ENCODE peak calls at places on chromosomes 16 and 17, in five cellular contexts. One of them, this sample, is unnamed.

GRCh38 chr17:58028591-58028990 is 21.5 kb upstream of the SRSF1 start:
- DNase-seq in breast epithelium: no peak
- DNase-seq in esophagus squamous epithelium: no peak
- DNase-seq in H1: no peak
- DNase-seq in heart left ventricle: no peak
- DNase-seq in this sample: no peak

GRCh38 chr17:72030067-72030899 is 90.5 kb upstream of the SOX9 start:
- DNase-seq in breast epithelium: no peak
- DNase-seq in H1: peak; percentile 75
- DNase-seq in esophagus squamous epithelium: no peak
- DNase-seq in heart left ventricle: peak; percentile 35
- DNase-seq in this sample: no peak

GRCh38 chr17:77097772-77098171 is 43.0 kb upstream of the SEC14L1 start:
- DNase-seq in breast epithelium: no peak
- DNase-seq in heart left ventricle: no peak
- DNase-seq in H1: no peak
- DNase-seq in esophagus squamous epithelium: no peak
- DNase-seq in this sample: no peak

GRCh38 chr16:67563708-67564468 is 1.6 kb downstream of the CTCF start:
- DNase-seq in breast epithelium: no peak
- DNase-seq in H1: no peak
- DNase-seq in heart left ventricle: peak; percentile 53
- DNase-seq in esophagus squamous epithelium: no peak
- DNase-seq in this sample: no peak

GRCh38 chr16:23283571-23283970 is 18.5 kb upstream of the SCNN1B start:
- DNase-seq in H1: no peak
- DNase-seq in heart left ventricle: no peak
- DNase-seq in esophagus squamous epithelium: no peak
- DNase-seq in breast epithelium: no peak
- DNase-seq in this sample: no peak

GRCh38 chr17:83050651-83051422 is 28.6 kb upstream of the METRNL start:
- DNase-seq in H1: peak; percentile 58
- DNase-seq in heart left ventricle: no peak
- DNase-seq in breast epithelium: peak; percentile 54
- DNase-seq in esophagus squamous epithelium: no peak
- DNase-seq in this sample: no peak

GRCh38 chr16:54942353-54942943 is 11.8 kb downstream of the IRX5 start:
- DNase-seq in H1: no peak
- DNase-seq in esophagus squamous epithelium: no peak
- DNase-seq in heart left ventricle: no peak
- DNase-seq in breast epithelium: no peak
- DNase-seq in this sample: peak; percentile 39

GRCh38 chr17:56577810-56578209 is 15.7 kb upstream of the NOG start:
- DNase-seq in heart left ventricle: peak; percentile 55
- DNase-seq in breast epithelium: no peak
- DNase-seq in esophagus squamous epithelium: no peak
- DNase-seq in H1: no peak
- DNase-seq in this sample: no peak

GRCh38 chr17:50277357-50277754 is 3.1 kb downstream of the TMEM92 start:
- DNase-seq in heart left ventricle: no peak
- DNase-seq in esophagus squamous epithelium: no peak
- DNase-seq in H1: no peak
- DNase-seq in breast epithelium: no peak
- DNase-seq in this sample: no peak

GRCh38 chr17:44095647-44096496 is 25.3 kb downstream of the G6PC3 start:
- DNase-seq in breast epithelium: no peak
- DNase-seq in H1: peak; percentile 86
- DNase-seq in heart left ventricle: peak; percentile 82
- DNase-seq in esophagus squamous epithelium: no peak
- DNase-seq in this sample: no peak

GRCh38 chr16:27740496-27741201 is 190.7 kb downstream of the KATNIP start:
- DNase-seq in breast epithelium: no peak
- DNase-seq in heart left ventricle: no peak
- DNase-seq in H1: no peak
- DNase-seq in esophagus squamous epithelium: no peak
- DNase-seq in this sample: no peak

GRCh38 chr16:50371936-50372595 is 3.3 kb upstream of the BRD7 start:
- DNase-seq in esophagus squamous epithelium: no peak
- DNase-seq in breast epithelium: no peak
- DNase-seq in H1: no peak
- DNase-seq in heart left ventricle: no peak
- DNase-seq in this sample: peak; percentile 72

GRCh38 chr16:9404811-9405210 is 313.4 kb downstream of the HAPSTR1 start:
- DNase-seq in esophagus squamous epithelium: no peak
- DNase-seq in breast epithelium: no peak
- DNase-seq in H1: no peak
- DNase-seq in heart left ventricle: no peak
- DNase-seq in this sample: no peak

GRCh38 chr16:9401173-9401572 is 309.7 kb downstream of the HAPSTR1 start:
- DNase-seq in esophagus squamous epithelium: no peak
- DNase-seq in heart left ventricle: no peak
- DNase-seq in breast epithelium: no peak
- DNase-seq in H1: no peak
- DNase-seq in this sample: no peak

GRCh38 chr16:9407206-9407758 is 315.8 kb downstream of the HAPSTR1 start:
- DNase-seq in heart left ventricle: no peak
- DNase-seq in H1: no peak
- DNase-seq in esophagus squamous epithelium: no peak
- DNase-seq in breast epithelium: no peak
- DNase-seq in this sample: no peak

GRCh38 chr16:9406039-9406438 is 314.6 kb downstream of the HAPSTR1 start:
- DNase-seq in H1: no peak
- DNase-seq in heart left ventricle: no peak
- DNase-seq in esophagus squamous epithelium: no peak
- DNase-seq in breast epithelium: no peak
- DNase-seq in this sample: no peak

DNA sequence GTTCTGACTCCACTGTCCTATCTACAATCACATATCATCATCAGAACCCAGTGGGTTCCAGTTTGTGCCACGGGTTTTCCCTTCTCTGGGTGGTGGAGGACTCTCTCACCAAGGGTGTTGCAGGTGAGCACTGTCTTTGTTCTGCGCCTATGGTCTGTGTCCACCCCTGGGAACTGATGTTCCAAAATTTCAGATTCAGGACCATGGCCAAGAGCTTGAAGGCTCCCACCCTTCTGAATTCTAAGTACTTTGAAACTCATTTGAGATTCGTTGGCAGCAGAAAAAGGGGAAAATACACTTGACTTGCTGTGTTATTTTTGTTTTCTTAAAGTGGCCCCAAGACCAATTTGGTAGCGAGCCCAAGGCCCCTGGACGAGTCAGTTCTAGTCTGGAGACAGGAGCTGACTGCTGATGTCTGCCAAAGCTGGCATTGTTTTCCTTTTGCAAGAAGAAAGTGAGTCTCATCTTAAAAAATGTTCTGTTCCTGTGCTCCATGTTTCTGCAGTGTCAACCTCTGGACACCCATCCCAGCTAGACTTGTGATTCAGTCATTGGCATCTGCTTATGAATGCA is 310.9 kb downstream of the HAPSTR1 start:
- DNase-seq in H1: no peak
- DNase-seq in breast epithelium: no peak
- DNase-seq in heart left ventricle: no peak
- DNase-seq in esophagus squamous epithelium: no peak
- DNase-seq in this sample: no peak
- TF ChIP-seq CTCF in H1: no peak
- TF ChIP-seq CTCF in breast epithelium: no peak
- TF ChIP-seq CTCF in heart left ventricle: no peak
- TF ChIP-seq CTCF in esophagus squamous epithelium: no peak
- TF ChIP-seq CTCF in this sample: no peak

GRCh38 chr17:38729886-38730525 is at the start of gene CISD3:
- DNase-seq in breast epithelium: peak; percentile 73
- DNase-seq in H1: peak; percentile 84
- DNase-seq in esophagus squamous epithelium: no peak
- DNase-seq in heart left ventricle: peak; percentile 95
- DNase-seq in this sample: no peak
- TF ChIP-seq POLR2A in breast epithelium: no peak
- TF ChIP-seq POLR2A in H1: no peak
- TF ChIP-seq POLR2A in esophagus squamous epithelium: no peak
- TF ChIP-seq POLR2A in heart left ventricle: peak; percentile 51
- TF ChIP-seq POLR2A in this sample: no peak

DNA sequence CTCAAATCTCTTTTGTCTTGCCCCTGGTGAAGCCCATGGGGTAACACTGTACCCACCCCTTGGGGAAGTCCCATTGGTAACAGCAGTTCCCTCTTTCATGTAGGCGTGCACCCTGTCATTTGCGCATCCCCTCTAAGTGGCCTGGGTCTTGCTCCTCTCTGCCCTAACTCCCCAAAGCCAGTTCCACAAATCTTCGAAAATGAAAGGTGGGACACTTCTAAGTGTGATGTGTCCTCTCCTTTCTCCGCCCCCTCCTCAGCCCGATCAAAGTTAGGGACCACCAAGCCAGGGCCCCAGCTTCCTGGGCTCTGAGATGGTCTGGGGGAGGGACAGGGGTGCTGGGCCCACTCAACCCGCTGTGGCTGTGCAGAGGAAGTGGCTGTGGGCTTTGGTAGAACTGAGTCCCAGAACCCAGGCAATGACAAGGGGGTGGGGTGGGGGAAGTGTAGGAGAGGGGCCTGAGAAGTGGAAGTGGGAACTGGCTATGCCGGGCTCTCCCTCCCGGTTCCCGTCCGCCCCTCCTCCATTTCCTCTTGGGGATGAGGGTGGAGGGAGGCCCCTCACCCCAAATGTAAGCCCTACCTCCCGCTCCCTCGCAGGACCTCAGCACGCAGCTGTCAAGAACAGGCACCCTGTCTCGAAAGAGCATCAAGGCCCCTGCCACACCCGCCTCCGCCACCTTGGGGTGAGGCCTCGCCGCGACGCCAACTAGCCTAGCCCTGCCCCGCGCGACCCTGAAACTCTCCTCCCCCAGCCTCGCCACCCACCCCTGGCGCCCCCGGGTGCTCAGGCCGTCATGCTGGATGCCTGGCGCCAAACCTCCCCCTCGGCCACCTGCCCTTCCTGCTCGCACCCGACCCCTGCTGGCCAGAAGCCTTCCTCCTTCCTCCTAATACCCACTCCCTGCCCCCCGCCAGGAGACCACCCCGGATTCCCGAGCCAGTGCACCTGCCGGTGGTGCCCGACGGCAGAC is 8.7 kb downstream of the ABI3 start:
- DNase-seq in esophagus squamous epithelium: no peak
- DNase-seq in H1: peak; percentile 68
- DNase-seq in heart left ventricle: no peak
- DNase-seq in breast epithelium: no peak
- DNase-seq in this sample: no peak
- TF ChIP-seq CTCF in esophagus squamous epithelium: no peak
- TF ChIP-seq CTCF in H1: peak; percentile 36
- TF ChIP-seq CTCF in heart left ventricle: peak; percentile 29
- TF ChIP-seq CTCF in breast epithelium: no peak
- TF ChIP-seq CTCF in this sample: no peak

GRCh38 chr16:81786321-81786720 is 7.2 kb downstream of the PLCG2 start:
- DNase-seq in H1: no peak
- DNase-seq in heart left ventricle: no peak
- DNase-seq in breast epithelium: no peak
- DNase-seq in esophagus squamous epithelium: no peak
- DNase-seq in this sample: no peak
- TF ChIP-seq POLR2A in H1: no peak
- TF ChIP-seq POLR2A in heart left ventricle: no peak
- TF ChIP-seq POLR2A in breast epithelium: no peak
- TF ChIP-seq POLR2A in esophagus squamous epithelium: no peak
- TF ChIP-seq POLR2A in this sample: no peak

GRCh38 chr17:17241656-17242055 is 4.7 kb upstream of the FLCN start:
- DNase-seq in heart left ventricle: no peak
- DNase-seq in H1: no peak
- DNase-seq in breast epithelium: no peak
- DNase-seq in esophagus squamous epithelium: no peak
- DNase-seq in this sample: no peak

GRCh38 chr17:17235212-17236174 is 1.5 kb downstream of the FLCN start:
- DNase-seq in esophagus squamous epithelium: no peak
- DNase-seq in heart left ventricle: no peak
- DNase-seq in breast epithelium: no peak
- DNase-seq in H1: no peak
- DNase-seq in this sample: no peak

GRCh38 chr17:17239832-17240231 is 2.9 kb upstream of the FLCN start:
- DNase-seq in breast epithelium: no peak
- DNase-seq in heart left ventricle: no peak
- DNase-seq in esophagus squamous epithelium: no peak
- DNase-seq in H1: no peak
- DNase-seq in this sample: no peak

GRCh38 chr17:17236295-17237025 is 508 bp downstream of the FLCN start:
- DNase-seq in H1: no peak
- DNase-seq in heart left ventricle: no peak
- DNase-seq in esophagus squamous epithelium: no peak
- DNase-seq in breast epithelium: no peak
- DNase-seq in this sample: no peak

GRCh38 chr17:17237026-17237799 is at the start of gene FLCN:
- DNase-seq in H1: peak; percentile 90
- DNase-seq in breast epithelium: peak; percentile 92
- DNase-seq in heart left ventricle: peak; percentile 96
- DNase-seq in esophagus squamous epithelium: peak; percentile 57
- DNase-seq in this sample: peak; percentile 98
- TF ChIP-seq CTCF in H1: no peak
- TF ChIP-seq CTCF in breast epithelium: peak; percentile 43
- TF ChIP-seq CTCF in heart left ventricle: no peak
- TF ChIP-seq CTCF in esophagus squamous epithelium: no peak
- TF ChIP-seq CTCF in this sample: no peak

GRCh38 chr17:29566473-29567361 is at the start of gene ABHD15:
- DNase-seq in esophagus squamous epithelium: no peak
- DNase-seq in breast epithelium: peak; percentile 55
- DNase-seq in heart left ventricle: peak; percentile 78
- DNase-seq in H1: peak; percentile 81
- DNase-seq in this sample: no peak
- TF ChIP-seq POLR2A in esophagus squamous epithelium: peak; percentile 66
- TF ChIP-seq POLR2A in breast epithelium: no peak
- TF ChIP-seq POLR2A in heart left ventricle: peak; percentile 57
- TF ChIP-seq POLR2A in H1: no peak
- TF ChIP-seq POLR2A in this sample: no peak

GRCh38 chr17:81586096-81586495 is 33.9 kb upstream of the FAAP100 start:
- DNase-seq in heart left ventricle: no peak
- DNase-seq in esophagus squamous epithelium: no peak
- DNase-seq in H1: no peak
- DNase-seq in breast epithelium: no peak
- DNase-seq in this sample: no peak
- TF ChIP-seq CTCF in heart left ventricle: no peak
- TF ChIP-seq CTCF in esophagus squamous epithelium: no peak
- TF ChIP-seq CTCF in H1: no peak
- TF ChIP-seq CTCF in breast epithelium: no peak
- TF ChIP-seq CTCF in this sample: no peak

DNA sequence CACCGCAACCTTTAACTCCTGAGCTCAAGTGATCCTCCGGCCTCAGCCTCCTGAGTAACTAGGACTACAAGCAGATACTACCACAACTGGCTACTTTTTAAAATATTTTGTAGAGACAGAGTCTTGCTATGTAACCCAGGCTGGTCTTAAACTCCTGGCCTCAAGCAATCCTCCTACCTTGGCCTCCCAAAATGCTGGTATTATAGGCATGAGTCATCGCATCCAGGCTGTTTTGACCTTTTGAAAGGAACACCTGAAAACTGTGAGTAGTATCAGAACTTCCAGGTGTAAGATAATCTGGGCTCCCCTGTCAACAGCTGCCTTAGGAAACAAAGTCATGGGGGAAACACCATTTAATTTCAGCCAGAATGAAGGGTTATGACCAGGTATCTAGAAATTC is 77.5 kb downstream of the CYTH1 start:
- DNase-seq in breast epithelium: no peak
- DNase-seq in esophagus squamous epithelium: no peak
- DNase-seq in H1: no peak
- DNase-seq in heart left ventricle: no peak
- DNase-seq in this sample: no peak
- TF ChIP-seq POLR2A in breast epithelium: no peak
- TF ChIP-seq POLR2A in esophagus squamous epithelium: no peak
- TF ChIP-seq POLR2A in H1: no peak
- TF ChIP-seq POLR2A in heart left ventricle: no peak
- TF ChIP-seq POLR2A in this sample: no peak